ENCODE peak calls at places on chromosomes 4 and X, in seven cellular contexts. U is upper lobe of right lung, E is testis, Y is tibial nerve, F is left ventricle myocardium inferior, L is GM23338, N is sigmoid colon. V is an unnamed sample. For H3K27me3, the result is how much of the 10 kb centered on the place peaks cover.

GRCh38 chrX:79366888-79367749 is at the start of gene ITM2A:
- DNase-seq in U (peak), E (peak), Y (peak), F (peak), L (peak), N (peak), V (no peak)

GRCh38 chrX:100944601-100945000 is 15.9 kb upstream of the XKRX start:
- DNase-seq in U (no peak), E (no peak), Y (no peak), F (no peak), L (no peak), N (no peak), V (no peak)

GRCh38 chrX:43949669-43950068 is 23.5 kb downstream of the NDP start:
- DNase-seq in U (peak), E (peak), Y (no peak), F (peak), L (peak), N (no peak), V (peak)

GRCh38 chr4:120633810-120634209 is 288.7 kb downstream of the PRDM5 start:
- DNase-seq in U (no peak), E (no peak), Y (no peak), F (no peak), L (no peak), N (no peak), V (no peak)

GRCh38 chr4:23981328-23981727 is 91.5 kb upstream of the PPARGC1A start:
- DNase-seq in U (no peak), E (no peak), Y (no peak), F (no peak), L (no peak), N (no peak), V (no peak)

GRCh38 chrX:130097507-130098201 is 12.6 kb downstream of the ELF4 start:
- DNase-seq in U (peak), E (no peak), Y (no peak), F (no peak), L (no peak), N (no peak), V (no peak)

GRCh38 chr4:112859456-112860184 is 189.8 kb upstream of the ANK2 start:
- DNase-seq in U (no peak), E (no peak), Y (no peak), F (no peak), L (no peak), N (no peak), V (no peak)

GRCh38 chr4:152894673-152895072 is 41.5 kb upstream of the FHDC1 start:
- DNase-seq in U (no peak), E (no peak), Y (no peak), F (no peak), L (no peak), N (no peak), V (no peak)

GRCh38 chr4:170497729-170498128 is 408.0 kb upstream of the AADAT start:
- DNase-seq in U (no peak), E (no peak), Y (no peak), F (no peak), L (no peak), N (no peak), V (no peak)

GRCh38 chr4:76012388-76012801 is 5.1 kb upstream of the CXCL9 start:
- DNase-seq in U (no peak), E (no peak), Y (no peak), F (no peak), L (no peak), N (no peak), V (no peak)

GRCh38 chrX:23720117-23720677 is 22.9 kb downstream of the ACOT9 start:
- DNase-seq in U (no peak), E (no peak), Y (no peak), F (no peak), L (no peak), N (no peak), V (no peak)

GRCh38 chrX:77979870-77980269 is 10.4 kb upstream of the PGAM4 start:
- DNase-seq in U (no peak), E (no peak), Y (no peak), F (no peak), L (no peak), N (no peak), V (no peak)

GRCh38 chrX:120452131-120452530 is 17.0 kb downstream of the LAMP2 start:
- DNase-seq in U (no peak), E (no peak), Y (no peak), F (no peak), L (peak), N (no peak), V (no peak)

GRCh38 chrX:72348247-72348979 is 42.7 kb upstream of the CITED1 start:
- DNase-seq in U (no peak), E (peak), Y (no peak), F (no peak), L (no peak), N (no peak), V (no peak)

GRCh38 chr4:38119663-38120374 is 159.6 kb downstream of the PTTG2 start:
- DNase-seq in U (no peak), E (peak), Y (no peak), F (no peak), L (no peak), N (no peak), V (no peak)

GRCh38 chr4:74267998-74268606 is 40.2 kb upstream of the EPGN start:
- DNase-seq in U (no peak), E (no peak), Y (no peak), F (no peak), L (no peak), N (no peak), V (no peak)

GRCh38 chr4:151668687-151669402 is 92.0 kb downstream of the GATB start:
- DNase-seq in U (no peak), E (no peak), Y (no peak), F (no peak), L (no peak), N (no peak), V (no peak)

GRCh38 chr4:113540859-113541258 is 220.7 kb downstream of the CAMK2D start:
- DNase-seq in U (no peak), E (no peak), Y (no peak), F (no peak), L (no peak), N (no peak), V (no peak)

GRCh38 chr4:142248946-142249345 is 597.2 kb downstream of the INPP4B start:
- DNase-seq in U (no peak), E (no peak), Y (no peak), F (no peak), L (no peak), N (no peak), V (no peak)

GRCh38 chr4:164771088-164771487 is 17.2 kb downstream of the SMIM31 start:
- DNase-seq in U (no peak), E (no peak), Y (no peak), F (no peak), L (no peak), N (no peak), V (no peak)

GRCh38 chrX:1384738-1385250 is 7.1 kb downstream of the SLC25A6 start:
- DNase-seq in U (peak), E (peak), Y (no peak), F (no peak), L (no peak), N (peak), V (no peak)

GRCh38 chr4:113452868-113453620 is 308.5 kb downstream of the CAMK2D start:
- DNase-seq in U (no peak), E (no peak), Y (no peak), F (no peak), L (peak), N (no peak), V (no peak)

GRCh38 chr4:70533211-70533610 is 14.8 kb downstream of the AMTN start:
- DNase-seq in U (no peak), E (no peak), Y (no peak), F (no peak), L (no peak), N (no peak), V (no peak)

GRCh38 chr4:89438102-89438831 is 130.7 kb upstream of the GPRIN3 start:
- DNase-seq in U (peak), E (peak), Y (no peak), F (no peak), L (peak), N (no peak), V (no peak)

GRCh38 chrX:72381439-72382198 is 75.9 kb upstream of the CITED1 start:
- DNase-seq in U (no peak), E (no peak), Y (no peak), F (no peak), L (no peak), N (no peak), V (no peak)

GRCh38 chr4:30722916-30723270 is 2.7 kb downstream of the PCDH7 start:
- DNase-seq in U (no peak), E (no peak), Y (no peak), F (no peak), L (peak), N (no peak), V (no peak)

GRCh38 chr4:30721353-30722091 is 1.4 kb downstream of the PCDH7 start:
- DNase-seq in U (peak), E (no peak), Y (no peak), F (peak), L (peak), N (peak), V (no peak)

GRCh38 chr4:30724217-30724616 is 4.0 kb downstream of the PCDH7 start:
- DNase-seq in U (no peak), E (no peak), Y (no peak), F (no peak), L (no peak), N (no peak), V (no peak)

GRCh38 chr4:30720656-30721352 is 635 bp downstream of the PCDH7 start:
- DNase-seq in U (no peak), E (no peak), Y (no peak), F (peak), L (peak), N (peak), V (peak)

DNA sequence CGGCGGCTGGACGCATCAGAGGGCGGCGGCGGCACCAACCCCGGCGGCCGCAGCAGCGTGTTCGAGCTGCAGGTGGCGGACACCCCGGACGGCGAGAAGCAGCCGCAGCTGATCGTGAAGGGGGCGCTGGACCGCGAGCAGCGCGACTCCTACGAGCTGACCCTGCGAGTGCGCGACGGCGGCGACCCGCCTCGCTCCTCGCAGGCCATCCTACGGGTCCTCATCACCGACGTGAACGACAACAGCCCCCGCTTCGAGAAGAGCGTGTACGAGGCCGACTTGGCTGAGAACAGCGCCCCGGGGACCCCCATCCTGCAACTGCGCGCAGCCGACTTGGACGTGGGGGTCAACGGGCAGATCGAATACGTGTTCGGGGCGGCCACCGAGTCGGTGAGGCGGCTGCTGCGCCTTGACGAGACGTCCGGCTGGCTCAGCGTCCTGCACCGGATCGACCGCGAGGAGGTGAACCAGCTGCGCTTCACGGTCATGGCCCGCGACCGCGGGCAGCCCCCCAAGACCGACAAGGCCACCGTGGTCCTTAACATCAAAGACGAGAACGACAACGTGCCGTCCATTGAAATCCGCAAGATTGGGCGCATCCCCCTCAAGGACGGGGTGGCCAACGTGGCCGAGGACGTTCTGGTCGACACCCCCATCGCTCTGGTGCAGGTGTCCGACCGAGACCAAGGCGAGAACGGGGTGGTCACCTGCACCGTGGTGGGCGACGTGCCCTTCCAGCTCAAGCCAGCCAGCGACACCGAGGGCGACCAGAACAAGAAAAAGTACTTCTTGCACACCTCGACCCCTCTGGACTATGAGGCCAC is 2.1 kb downstream of the PCDH7 start:
- DNase-seq in U (no peak), E (no peak), Y (no peak), F (peak), L (peak), N (peak), V (no peak)
- H3K27me3 ChIP-seq in U (half or more), E (under half), Y (half or more), F (half or more), L (half or more), N (under half), V (under half)

GRCh38 chr4:122930877-122931276 is 8.5 kb upstream of the NUDT6 start:
- DNase-seq in U (no peak), E (no peak), Y (no peak), F (no peak), L (peak), N (no peak), V (no peak)
- TF ChIP-seq CTCF in U (peak), E (no peak), Y (peak), F (peak), L (no peak), N (peak), V (peak)

GRCh38 chrX:153725039-153725831 is 579 bp downstream of the ABCD1 start:
- DNase-seq in U (no peak), E (no peak), Y (no peak), F (no peak), L (peak), N (no peak), V (no peak)
- H3K4me3 ChIP-seq in U (peak), E (peak), Y (peak), F (peak), L (peak), N (peak), V (peak)

GRCh38 chrX:31543565-31544125 is 471.8 kb upstream of the FTHL17 start:
- DNase-seq in U (no peak), E (no peak), Y (no peak), F (no peak), L (no peak), N (no peak), V (no peak)

GRCh38 chrX:31546130-31546529 is 474.3 kb upstream of the FTHL17 start:
- DNase-seq in U (no peak), E (no peak), Y (no peak), F (no peak), L (no peak), N (no peak), V (no peak)

GRCh38 chrX:31545726-31546125 is 473.9 kb upstream of the FTHL17 start:
- DNase-seq in U (no peak), E (no peak), Y (no peak), F (no peak), L (no peak), N (no peak), V (no peak)

GRCh38 chrX:31540313-31540712 is 468.5 kb upstream of the FTHL17 start:
- DNase-seq in U (no peak), E (no peak), Y (no peak), F (no peak), L (no peak), N (no peak), V (no peak)
- H3K27me3 ChIP-seq in U (under half), E (under half), Y (under half), F (under half), L (under half), N (under half), V (under half)

DNA sequence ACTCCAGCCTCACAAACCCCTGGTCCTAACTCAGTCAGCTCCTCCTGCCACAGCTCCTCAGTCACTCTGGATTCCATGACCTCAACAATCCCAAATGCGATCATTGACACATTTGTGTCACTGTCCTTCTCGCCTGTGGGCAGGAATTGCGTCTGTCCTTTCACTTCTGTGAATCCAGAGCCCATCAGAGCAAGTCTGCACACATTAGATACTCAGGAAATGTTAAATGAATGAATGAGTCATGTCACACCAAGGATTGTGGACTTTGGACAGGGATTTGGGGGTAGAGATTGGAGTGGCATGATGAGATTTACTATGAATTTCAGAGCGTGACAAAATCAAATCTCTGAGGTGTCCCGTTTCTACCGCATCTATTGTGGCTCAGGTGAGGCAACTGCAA is 11.8 kb upstream of the CLDN24 start:
- DNase-seq in U (no peak), E (no peak), Y (no peak), F (no peak), L (no peak), N (no peak), V (no peak)
- TF ChIP-seq CTCF in U (no peak), E (no peak), Y (no peak), F (no peak), L (no peak), N (no peak), V (no peak)

GRCh38 chr4:102819588-102820365 is 7.6 kb downstream of the UBE2D3 start:
- DNase-seq in U (no peak), E (no peak), Y (no peak), F (no peak), L (no peak), N (no peak), V (no peak)
- H3K4me3 ChIP-seq in U (peak), E (no peak), Y (no peak), F (peak), L (peak), N (peak), V (no peak)